ENCODE peak calls at places on chromosomes 5 and 9, in nine cellular contexts. P, H, B, Z, R, F, K, W and D are unnamed samples.

GRCh38 chr9:7368410-7369292 is 430.9 kb downstream of the DMAC1 start:
- DNase-seq in P (no peak), H (peak), B (peak), Z (no peak), R (no peak), F (no peak), K (no peak), W (peak), D (peak)

GRCh38 chr5:137051165-137051564 is 448.0 kb downstream of the SPOCK1 start:
- DNase-seq in P (no peak), H (no peak), B (no peak), Z (no peak), R (no peak), F (no peak), K (peak), W (no peak), D (no peak)

GRCh38 chr5:168174376-168174775 is 117.1 kb upstream of the WWC1 start:
- DNase-seq in P (no peak), H (peak), B (no peak), Z (no peak), R (no peak), F (no peak), K (peak), W (no peak), D (peak)

GRCh38 chr9:70034292-70034711 is 9.3 kb upstream of the MAMDC2 start:
- DNase-seq in P (no peak), H (no peak), B (no peak), Z (no peak), R (no peak), F (no peak), K (no peak), W (peak), D (no peak)

GRCh38 chr5:150780816-150781221 is 2.3 kb downstream of the SMIM3 start:
- DNase-seq in P (no peak), H (peak), B (peak), Z (no peak), R (no peak), F (peak), K (no peak), W (peak), D (no peak)

GRCh38 chr9:104987743-104988142 is 59.8 kb upstream of the ABCA1 start:
- DNase-seq in P (no peak), H (no peak), B (no peak), Z (no peak), R (no peak), F (no peak), K (no peak), W (no peak), D (no peak)

GRCh38 chr5:157116483-157116954 is 7.7 kb upstream of the HAVCR2 start:
- DNase-seq in P (no peak), H (no peak), B (no peak), Z (no peak), R (no peak), F (no peak), K (no peak), W (no peak), D (no peak)

GRCh38 chr9:14131353-14132088 is 182.4 kb downstream of the NFIB start:
- DNase-seq in P (no peak), H (no peak), B (no peak), Z (no peak), R (no peak), F (no peak), K (peak), W (no peak), D (no peak)

GRCh38 chr5:52007230-52007858 is 624.1 kb downstream of the ISL1 start:
- DNase-seq in P (peak), H (peak), B (peak), Z (no peak), R (peak), F (no peak), K (peak), W (no peak), D (no peak)

GRCh38 chr9:91310037-91310436 is 51.7 kb downstream of the AUH start:
- DNase-seq in P (no peak), H (no peak), B (no peak), Z (no peak), R (no peak), F (no peak), K (no peak), W (no peak), D (no peak)

GRCh38 chr9:83130541-83130940 is 67.6 kb upstream of the RASEF start:
- DNase-seq in P (no peak), H (no peak), B (no peak), Z (no peak), R (peak), F (no peak), K (no peak), W (no peak), D (no peak)

GRCh38 chr9:129413537-129414376 is 207.1 kb downstream of the C9orf50 start:
- DNase-seq in P (peak), H (peak), B (peak), Z (peak), R (no peak), F (peak), K (peak), W (peak), D (peak)